ENCODE peak calls at places on chromosomes 5 and 9, in six cellular contexts. O, B, G, W, U and M are unnamed samples.

GRCh38 chr9:134683714-134684374 is 42.2 kb downstream of the COL5A1 start:
- DNase-seq in O (no peak), B (no peak), G (no peak), W (no peak), U (no peak), M (no peak)

GRCh38 chr5:142841511-142842255 is 71.5 kb downstream of the ARHGAP26 start:
- DNase-seq in O (peak), B (no peak), G (no peak), W (no peak), U (no peak), M (no peak)

GRCh38 chr5:128778474-128778873 is 186.8 kb upstream of the SLC27A6 start:
- DNase-seq in O (no peak), B (no peak), G (no peak), W (no peak), U (no peak), M (no peak)

GRCh38 chr5:179700401-179700918 is 1.7 kb downstream of the CANX start:
- DNase-seq in O (peak), B (no peak), G (peak), W (no peak), U (peak), M (no peak)

GRCh38 chr5:6026766-6027165 is 351.6 kb downstream of the MED10 start:
- DNase-seq in O (no peak), B (no peak), G (no peak), W (no peak), U (no peak), M (no peak)

GRCh38 chr5:3346111-3346820 is 249.4 kb upstream of the IRX1 start:
- DNase-seq in O (no peak), B (no peak), G (no peak), W (no peak), U (no peak), M (no peak)

GRCh38 chr9:84782228-84782866 is 112.8 kb downstream of the NTRK2 start:
- DNase-seq in O (no peak), B (no peak), G (no peak), W (no peak), U (no peak), M (no peak)

GRCh38 chr9:70112981-70113380 is 69.3 kb downstream of the MAMDC2 start:
- DNase-seq in O (no peak), B (no peak), G (no peak), W (peak), U (no peak), M (no peak)

GRCh38 chr5:7474821-7475403 is 79.0 kb downstream of the ADCY2 start:
- DNase-seq in O (no peak), B (no peak), G (no peak), W (no peak), U (no peak), M (no peak)

GRCh38 chr5:130189961-130190360 is 285.7 kb downstream of the CHSY3 start:
- DNase-seq in O (no peak), B (peak), G (no peak), W (peak), U (no peak), M (no peak)
- H3K4me3 ChIP-seq in O (no peak), B (no peak), G (no peak), W (no peak), U (no peak), M (no peak)

DNA sequence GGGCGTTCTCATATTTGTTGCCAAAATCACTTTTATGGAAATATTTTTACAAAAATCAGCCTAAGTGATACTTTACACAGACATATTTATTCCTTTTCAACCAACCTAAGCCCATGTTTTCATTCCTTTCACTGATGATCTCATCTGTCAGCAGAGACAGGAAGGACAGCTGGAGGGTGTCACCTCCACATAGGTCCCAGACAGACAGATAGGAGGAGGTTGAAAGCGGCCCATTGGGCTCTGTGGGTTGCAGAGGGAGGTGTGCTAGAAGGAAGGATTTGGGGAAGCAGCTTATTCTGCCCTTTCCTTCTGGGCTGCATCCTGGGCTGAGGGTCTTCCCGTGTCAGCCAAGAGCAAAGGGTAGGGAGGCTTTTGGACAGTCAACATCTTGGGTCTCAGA is 26.0 kb upstream of the SEMA4D start:
- DNase-seq in O (no peak), B (no peak), G (no peak), W (no peak), U (no peak), M (peak)
- TF ChIP-seq EZH2phosphoT487 in O (no peak), B (no peak), G (no peak), W (no peak), U (no peak), M (no peak)

DNA sequence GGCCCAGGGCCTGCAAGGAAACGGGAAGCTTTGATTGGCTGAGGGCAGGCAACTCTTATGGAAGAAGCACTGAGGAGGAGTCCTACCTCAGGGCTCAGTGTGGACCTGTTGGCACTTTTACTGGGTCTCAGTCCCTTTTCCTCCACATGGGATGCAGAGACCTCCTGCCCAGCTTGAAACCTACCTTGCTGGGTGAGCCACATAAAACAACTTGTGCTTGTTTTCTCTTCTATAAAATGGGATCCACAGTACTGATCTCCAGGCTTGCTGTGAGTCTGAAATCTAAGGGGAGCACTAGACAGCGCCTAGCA is 4.0 kb upstream of the SET start:
- DNase-seq in O (no peak), B (no peak), G (no peak), W (no peak), U (peak), M (no peak)
- H3K4me3 ChIP-seq in O (peak), B (peak), G (no peak), W (peak), U (peak), M (peak)

GRCh38 chr5:10149911-10150310 is 99.8 kb downstream of the ATPSCKMT start:
- DNase-seq in O (no peak), B (no peak), G (no peak), W (no peak), U (no peak), M (no peak)
- TF ChIP-seq EZH2phosphoT487 in O (no peak), B (no peak), G (no peak), W (no peak), U (no peak), M (no peak)

GRCh38 chr5:159921721-159922120 is 5.4 kb downstream of the ADRA1B start:
- DNase-seq in O (no peak), B (no peak), G (no peak), W (no peak), U (no peak), M (no peak)

GRCh38 chr5:159913481-159913880 is 2.8 kb upstream of the ADRA1B start:
- DNase-seq in O (no peak), B (no peak), G (no peak), W (no peak), U (no peak), M (no peak)

GRCh38 chr5:159916841-159917761 is 819 bp downstream of the ADRA1B start:
- DNase-seq in O (peak), B (no peak), G (no peak), W (no peak), U (no peak), M (no peak)

GRCh38 chr5:159915913-159916840 is at the start of gene ADRA1B:
- DNase-seq in O (peak), B (no peak), G (peak), W (peak), U (no peak), M (peak)

DNA sequence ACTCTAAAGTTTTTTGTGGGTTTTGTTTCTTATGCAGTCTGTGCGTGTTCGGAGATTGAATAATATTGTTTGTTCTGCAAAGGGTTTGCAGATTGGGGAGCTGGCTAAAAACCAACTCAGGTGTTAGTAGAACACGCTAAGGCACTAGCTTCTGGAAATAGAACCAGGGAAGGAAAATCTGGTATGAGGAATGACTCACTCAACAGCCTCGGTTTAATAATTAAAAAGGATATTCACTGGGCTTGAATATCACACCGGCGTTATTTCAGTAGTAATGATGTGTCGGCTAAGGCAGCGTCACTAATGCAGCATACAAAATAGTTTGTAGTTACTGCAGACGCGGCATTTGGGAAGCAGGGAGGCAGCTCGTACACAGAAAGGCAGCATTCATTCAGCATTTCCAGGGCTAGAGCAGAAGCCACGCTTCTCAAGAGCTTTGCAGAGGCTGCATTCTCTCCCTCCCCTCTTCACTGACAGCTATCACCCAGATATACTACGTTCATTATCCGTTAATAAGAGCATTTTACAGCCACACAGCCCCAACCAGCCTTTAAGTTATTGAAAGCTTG is 1.7 kb downstream of the ADRA1B start:
- DNase-seq in O (no peak), B (no peak), G (no peak), W (no peak), U (no peak), M (no peak)
- H3K4me3 ChIP-seq in O (no peak), B (no peak), G (no peak), W (no peak), U (no peak), M (no peak)